ENCODE peak calls at places on chromosomes 4 and X, in eight cellular contexts. One of them, this sample, is unnamed.

GRCh38 chr4:302381-302780 is 2.9 kb downstream of the ZNF732 start:
- DNase-seq in glutamatergic neuron: no peak
- DNase-seq in heart left ventricle: no peak
- DNase-seq in fibroblast of mammary gland: no peak
- DNase-seq in body of pancreas: no peak
- DNase-seq in CD4-positive, alpha-beta T cell: no peak
- DNase-seq in nephron progenitor cell: no peak
- DNase-seq in SK-N-SH: no peak
- DNase-seq in this sample: no peak

GRCh38 chr4:4472344-4472958 is 69.4 kb downstream of the STX18 start:
- DNase-seq in heart left ventricle: no peak
- DNase-seq in fibroblast of mammary gland: peak
- DNase-seq in CD4-positive, alpha-beta T cell: no peak
- DNase-seq in body of pancreas: no peak
- DNase-seq in glutamatergic neuron: no peak
- DNase-seq in nephron progenitor cell: no peak
- DNase-seq in SK-N-SH: no peak
- DNase-seq in this sample: no peak

GRCh38 chr4:184400375-184400870 is 73.9 kb downstream of the IRF2 start:
- DNase-seq in SK-N-SH: no peak
- DNase-seq in body of pancreas: peak
- DNase-seq in glutamatergic neuron: no peak
- DNase-seq in fibroblast of mammary gland: peak
- DNase-seq in heart left ventricle: no peak
- DNase-seq in CD4-positive, alpha-beta T cell: no peak
- DNase-seq in nephron progenitor cell: no peak
- DNase-seq in this sample: no peak

GRCh38 chr4:119212964-119213606 is 572 bp downstream of the USP53 start:
- DNase-seq in fibroblast of mammary gland: peak
- DNase-seq in CD4-positive, alpha-beta T cell: peak
- DNase-seq in body of pancreas: peak
- DNase-seq in glutamatergic neuron: peak
- DNase-seq in heart left ventricle: peak
- DNase-seq in SK-N-SH: peak
- DNase-seq in nephron progenitor cell: peak
- DNase-seq in this sample: peak

GRCh38 chr4:119984998-119985397 is 81.7 kb downstream of the MAD2L1 start:
- DNase-seq in body of pancreas: no peak
- DNase-seq in SK-N-SH: no peak
- DNase-seq in glutamatergic neuron: no peak
- DNase-seq in fibroblast of mammary gland: no peak
- DNase-seq in CD4-positive, alpha-beta T cell: no peak
- DNase-seq in nephron progenitor cell: no peak
- DNase-seq in heart left ventricle: no peak
- DNase-seq in this sample: no peak

GRCh38 chr4:77047037-77047436 is 28.8 kb downstream of the CCNI start:
- DNase-seq in heart left ventricle: no peak
- DNase-seq in nephron progenitor cell: no peak
- DNase-seq in glutamatergic neuron: no peak
- DNase-seq in SK-N-SH: peak
- DNase-seq in fibroblast of mammary gland: peak
- DNase-seq in body of pancreas: no peak
- DNase-seq in CD4-positive, alpha-beta T cell: no peak
- DNase-seq in this sample: no peak

GRCh38 chrX:152155766-152156310 is 17.5 kb upstream of the MAGEA10 start:
- DNase-seq in nephron progenitor cell: no peak
- DNase-seq in heart left ventricle: no peak
- DNase-seq in SK-N-SH: no peak
- DNase-seq in fibroblast of mammary gland: peak
- DNase-seq in CD4-positive, alpha-beta T cell: no peak
- DNase-seq in body of pancreas: no peak
- DNase-seq in glutamatergic neuron: no peak
- DNase-seq in this sample: no peak

GRCh38 chr4:80069837-80070788 is 2.9 kb downstream of the ANTXR2 start:
- DNase-seq in CD4-positive, alpha-beta T cell: no peak
- DNase-seq in fibroblast of mammary gland: peak
- DNase-seq in glutamatergic neuron: no peak
- DNase-seq in heart left ventricle: no peak
- DNase-seq in nephron progenitor cell: no peak
- DNase-seq in body of pancreas: no peak
- DNase-seq in SK-N-SH: no peak
- DNase-seq in this sample: no peak

GRCh38 chrX:55451990-55452824 is at the start of gene MAGEH1:
- DNase-seq in fibroblast of mammary gland: peak
- DNase-seq in glutamatergic neuron: peak
- DNase-seq in nephron progenitor cell: peak
- DNase-seq in heart left ventricle: peak
- DNase-seq in body of pancreas: peak
- DNase-seq in CD4-positive, alpha-beta T cell: peak
- DNase-seq in SK-N-SH: peak
- DNase-seq in this sample: peak

GRCh38 chrX:15938072-15938471 is 83.5 kb upstream of the AP1S2 start:
- DNase-seq in heart left ventricle: no peak
- DNase-seq in body of pancreas: no peak
- DNase-seq in CD4-positive, alpha-beta T cell: no peak
- DNase-seq in nephron progenitor cell: no peak
- DNase-seq in glutamatergic neuron: no peak
- DNase-seq in SK-N-SH: no peak
- DNase-seq in fibroblast of mammary gland: no peak
- DNase-seq in this sample: no peak

GRCh38 chrX:134529481-134529880 is 69.5 kb downstream of the HPRT1 start:
- DNase-seq in body of pancreas: no peak
- DNase-seq in heart left ventricle: no peak
- DNase-seq in glutamatergic neuron: no peak
- DNase-seq in SK-N-SH: no peak
- DNase-seq in CD4-positive, alpha-beta T cell: no peak
- DNase-seq in nephron progenitor cell: no peak
- DNase-seq in fibroblast of mammary gland: no peak
- DNase-seq in this sample: no peak

GRCh38 chr4:6834867-6835266 is 52.3 kb downstream of the KIAA0232 start:
- DNase-seq in SK-N-SH: no peak
- DNase-seq in glutamatergic neuron: no peak
- DNase-seq in body of pancreas: no peak
- DNase-seq in nephron progenitor cell: no peak
- DNase-seq in fibroblast of mammary gland: peak
- DNase-seq in CD4-positive, alpha-beta T cell: no peak
- DNase-seq in heart left ventricle: no peak
- DNase-seq in this sample: no peak

GRCh38 chr4:6272863-6273660 is 3.4 kb downstream of the WFS1 start:
- DNase-seq in glutamatergic neuron: peak
- DNase-seq in SK-N-SH: peak
- DNase-seq in fibroblast of mammary gland: peak
- DNase-seq in nephron progenitor cell: no peak
- DNase-seq in body of pancreas: no peak
- DNase-seq in heart left ventricle: no peak
- DNase-seq in CD4-positive, alpha-beta T cell: no peak
- DNase-seq in this sample: no peak

GRCh38 chr4:2796261-2797187 is 3.6 kb downstream of the SH3BP2 start:
- DNase-seq in CD4-positive, alpha-beta T cell: no peak
- DNase-seq in nephron progenitor cell: no peak
- DNase-seq in heart left ventricle: peak
- DNase-seq in fibroblast of mammary gland: no peak
- DNase-seq in glutamatergic neuron: peak
- DNase-seq in body of pancreas: peak
- DNase-seq in SK-N-SH: peak
- DNase-seq in this sample: no peak

DNA sequence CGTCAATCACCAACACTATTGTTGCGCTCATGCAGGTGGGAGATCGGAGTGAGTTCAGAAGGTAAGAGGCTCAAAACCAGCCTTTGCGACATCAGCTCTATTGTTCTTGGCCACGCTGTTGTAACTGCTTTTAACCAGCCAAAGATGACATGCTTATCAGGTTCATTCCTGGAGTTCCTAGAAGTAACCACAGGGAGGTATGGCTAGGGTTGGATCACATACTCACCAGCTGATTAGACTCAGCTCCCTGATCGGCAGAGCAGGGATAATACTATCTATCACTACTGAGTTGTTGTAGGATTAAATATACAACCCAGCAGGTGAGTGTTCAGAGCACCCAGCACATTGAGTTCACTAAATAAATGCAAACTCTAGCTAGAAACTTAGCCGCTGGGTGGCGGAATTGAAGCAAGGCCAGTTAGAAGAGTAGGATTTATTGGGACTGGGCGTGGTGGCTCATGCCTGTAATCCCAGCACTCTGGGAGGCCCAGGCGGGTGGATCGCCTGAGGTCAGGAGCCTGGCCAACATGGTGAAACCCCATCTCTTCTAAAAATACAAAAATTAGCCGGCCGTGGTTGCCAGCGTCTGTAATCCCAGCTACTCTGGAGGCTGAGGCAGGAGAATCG is 12.4 kb downstream of the SLC34A2 start:
- DNase-seq in body of pancreas: no peak
- DNase-seq in CD4-positive, alpha-beta T cell: no peak
- DNase-seq in nephron progenitor cell: no peak
- DNase-seq in heart left ventricle: no peak
- DNase-seq in SK-N-SH: no peak
- DNase-seq in fibroblast of mammary gland: no peak
- DNase-seq in glutamatergic neuron: no peak
- DNase-seq in this sample: no peak
- TF ChIP-seq CTCF in body of pancreas: no peak
- TF ChIP-seq CTCF in CD4-positive, alpha-beta T cell: no peak
- TF ChIP-seq CTCF in nephron progenitor cell: no peak
- TF ChIP-seq CTCF in heart left ventricle: no peak
- TF ChIP-seq CTCF in SK-N-SH: no peak
- TF ChIP-seq CTCF in fibroblast of mammary gland: no peak
- TF ChIP-seq CTCF in glutamatergic neuron: no peak
- TF ChIP-seq CTCF in this sample: no peak

GRCh38 chrX:38061335-38061734 is 55.0 kb downstream of the SYTL5 start:
- DNase-seq in body of pancreas: no peak
- DNase-seq in heart left ventricle: no peak
- DNase-seq in SK-N-SH: no peak
- DNase-seq in fibroblast of mammary gland: peak
- DNase-seq in CD4-positive, alpha-beta T cell: no peak
- DNase-seq in nephron progenitor cell: no peak
- DNase-seq in glutamatergic neuron: no peak
- DNase-seq in this sample: no peak

GRCh38 chrX:38055170-38055847 is 49.0 kb downstream of the SYTL5 start:
- DNase-seq in fibroblast of mammary gland: peak
- DNase-seq in nephron progenitor cell: no peak
- DNase-seq in CD4-positive, alpha-beta T cell: no peak
- DNase-seq in SK-N-SH: no peak
- DNase-seq in glutamatergic neuron: no peak
- DNase-seq in heart left ventricle: no peak
- DNase-seq in body of pancreas: peak
- DNase-seq in this sample: no peak

GRCh38 chrX:38060331-38060878 is 54.1 kb downstream of the SYTL5 start:
- DNase-seq in body of pancreas: no peak
- DNase-seq in SK-N-SH: no peak
- DNase-seq in CD4-positive, alpha-beta T cell: no peak
- DNase-seq in glutamatergic neuron: no peak
- DNase-seq in heart left ventricle: no peak
- DNase-seq in fibroblast of mammary gland: no peak
- DNase-seq in nephron progenitor cell: no peak
- DNase-seq in this sample: no peak
- TF ChIP-seq CTCF in body of pancreas: no peak
- TF ChIP-seq CTCF in SK-N-SH: no peak
- TF ChIP-seq CTCF in CD4-positive, alpha-beta T cell: no peak
- TF ChIP-seq CTCF in glutamatergic neuron: no peak
- TF ChIP-seq CTCF in heart left ventricle: no peak
- TF ChIP-seq CTCF in fibroblast of mammary gland: no peak
- TF ChIP-seq CTCF in nephron progenitor cell: no peak
- TF ChIP-seq CTCF in this sample: no peak

GRCh38 chr4:52982246-52982950 is 120.3 kb downstream of the RASL11B start:
- DNase-seq in fibroblast of mammary gland: peak
- DNase-seq in body of pancreas: peak
- DNase-seq in CD4-positive, alpha-beta T cell: no peak
- DNase-seq in glutamatergic neuron: no peak
- DNase-seq in nephron progenitor cell: peak
- DNase-seq in SK-N-SH: peak
- DNase-seq in heart left ventricle: no peak
- DNase-seq in this sample: no peak
- TF ChIP-seq CTCF in fibroblast of mammary gland: peak
- TF ChIP-seq CTCF in body of pancreas: peak
- TF ChIP-seq CTCF in CD4-positive, alpha-beta T cell: no peak
- TF ChIP-seq CTCF in glutamatergic neuron: peak
- TF ChIP-seq CTCF in nephron progenitor cell: peak
- TF ChIP-seq CTCF in SK-N-SH: peak
- TF ChIP-seq CTCF in heart left ventricle: peak
- TF ChIP-seq CTCF in this sample: peak

GRCh38 chrX:1589356-1590130 is 1.9 kb upstream of the AKAP17A start:
- DNase-seq in glutamatergic neuron: no peak
- DNase-seq in body of pancreas: no peak
- DNase-seq in nephron progenitor cell: no peak
- DNase-seq in CD4-positive, alpha-beta T cell: no peak
- DNase-seq in SK-N-SH: no peak
- DNase-seq in fibroblast of mammary gland: no peak
- DNase-seq in heart left ventricle: no peak
- DNase-seq in this sample: no peak

GRCh38 chrX:1591863-1592127 is 391 bp downstream of the AKAP17A start:
- DNase-seq in SK-N-SH: no peak
- DNase-seq in glutamatergic neuron: no peak
- DNase-seq in nephron progenitor cell: no peak
- DNase-seq in CD4-positive, alpha-beta T cell: no peak
- DNase-seq in body of pancreas: no peak
- DNase-seq in heart left ventricle: no peak
- DNase-seq in fibroblast of mammary gland: no peak
- DNase-seq in this sample: no peak

GRCh38 chrX:1592863-1593201 is 1.4 kb downstream of the AKAP17A start:
- DNase-seq in fibroblast of mammary gland: no peak
- DNase-seq in glutamatergic neuron: no peak
- DNase-seq in nephron progenitor cell: no peak
- DNase-seq in SK-N-SH: peak
- DNase-seq in CD4-positive, alpha-beta T cell: no peak
- DNase-seq in body of pancreas: peak
- DNase-seq in heart left ventricle: no peak
- DNase-seq in this sample: no peak

GRCh38 chrX:1592128-1592862 is 891 bp downstream of the AKAP17A start:
- DNase-seq in fibroblast of mammary gland: peak
- DNase-seq in nephron progenitor cell: peak
- DNase-seq in body of pancreas: peak
- DNase-seq in glutamatergic neuron: no peak
- DNase-seq in SK-N-SH: peak
- DNase-seq in heart left ventricle: no peak
- DNase-seq in CD4-positive, alpha-beta T cell: no peak
- DNase-seq in this sample: no peak

DNA sequence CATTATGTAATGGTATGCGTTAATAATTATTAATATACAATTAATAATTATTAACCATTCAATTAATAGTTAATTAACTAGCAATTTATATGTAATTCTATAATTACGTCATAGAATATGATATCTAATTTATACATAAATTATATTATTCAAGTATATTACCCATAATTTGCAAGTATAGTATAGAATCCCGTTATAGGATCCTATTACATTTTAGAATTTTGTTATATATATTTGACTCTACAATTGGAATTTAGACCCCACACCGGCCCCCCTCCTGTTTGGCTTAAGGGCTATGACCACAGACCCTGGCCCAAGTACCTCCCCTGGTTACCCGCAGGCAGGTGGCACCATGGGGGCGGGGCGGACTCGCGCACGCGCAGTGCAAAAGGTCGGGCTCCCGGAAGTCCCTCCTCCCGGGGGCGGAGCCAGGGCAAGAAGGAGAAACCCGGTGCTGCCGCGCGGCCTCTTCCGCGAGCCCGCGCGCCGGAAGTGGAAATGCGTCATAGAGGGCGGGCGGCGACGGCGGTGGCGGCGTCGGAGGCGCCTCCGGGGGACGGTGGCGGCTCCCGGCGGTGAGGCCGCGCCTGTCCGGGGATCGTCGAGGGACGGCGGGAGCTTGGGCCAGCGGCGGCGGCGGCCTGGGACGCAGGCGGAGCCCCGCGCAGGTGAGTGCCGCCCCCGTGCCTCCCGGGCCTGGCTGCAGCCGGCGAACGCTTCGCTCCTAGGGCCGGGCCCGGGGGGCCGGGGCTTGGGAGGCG is at the start of gene AKAP17A:
- DNase-seq in body of pancreas: peak
- DNase-seq in CD4-positive, alpha-beta T cell: peak
- DNase-seq in SK-N-SH: peak
- DNase-seq in fibroblast of mammary gland: peak
- DNase-seq in heart left ventricle: peak
- DNase-seq in glutamatergic neuron: peak
- DNase-seq in nephron progenitor cell: peak
- DNase-seq in this sample: peak
- TF ChIP-seq CTCF in body of pancreas: no peak
- TF ChIP-seq CTCF in CD4-positive, alpha-beta T cell: no peak
- TF ChIP-seq CTCF in SK-N-SH: no peak
- TF ChIP-seq CTCF in fibroblast of mammary gland: no peak
- TF ChIP-seq CTCF in heart left ventricle: no peak
- TF ChIP-seq CTCF in glutamatergic neuron: no peak
- TF ChIP-seq CTCF in nephron progenitor cell: no peak
- TF ChIP-seq CTCF in this sample: peak

This sample was measured in type B pancreatic cell.